ENCODE peak calls at places on chromosomes 13 and 19, in six cellular contexts. A is Peyer's patch, H is breast epithelium, R is aorta, F is IMR-90, E is GM23248. I is an unnamed sample. For H3K36me3, the result is how much of the 10 kb centered on the place peaks cover.

GRCh38 chr19:1445932-1446712 is 3.8 kb upstream of the APC2 start:
- DNase-seq in H (no peak), R (no peak), E (no peak), F (no peak), A (no peak), I (no peak)

GRCh38 chr19:37997911-37998344 is 90.9 kb downstream of the SIPA1L3 start:
- DNase-seq in H (no peak), R (no peak), A (no peak), F (peak), E (peak), I (peak)

GRCh38 chr19:45125975-45126493 is 33.1 kb downstream of the PPP1R37 start:
- DNase-seq in R (no peak), F (peak), H (peak), E (peak), A (peak), I (peak)

GRCh38 chr19:5071579-5071978 is 102.7 kb downstream of the KDM4B start:
- DNase-seq in H (no peak), E (no peak), F (no peak), R (no peak), A (no peak), I (no peak)

GRCh38 chr19:22523940-22524339 is 101.8 kb upstream of the ZNF98 start:
- DNase-seq in A (no peak), E (no peak), H (no peak), R (no peak), F (no peak), I (no peak)

GRCh38 chr19:39926170-39926755 is 8.2 kb downstream of the FCGBP start:
- DNase-seq in F (no peak), R (no peak), H (no peak), A (no peak), E (no peak), I (peak)

GRCh38 chr19:30669329-30670010 is 297.3 kb downstream of the ZNF536 start:
- DNase-seq in E (peak), R (peak), F (peak), A (peak), H (peak), I (no peak)

GRCh38 chr19:40962460-40962961 is 28.6 kb upstream of the CYP2B6 start:
- DNase-seq in H (no peak), E (peak), R (no peak), F (no peak), A (no peak), I (peak)

GRCh38 chr19:27774337-27774736 is 1438.6 kb downstream of the UQCRFS1 start:
- DNase-seq in R (no peak), F (no peak), H (no peak), E (peak), A (no peak), I (no peak)

GRCh38 chr13:75785130-75785529 is 149.0 kb downstream of the LMO7 start:
- DNase-seq in E (peak), H (no peak), A (no peak), F (peak), R (no peak), I (no peak)

GRCh38 chr13:68081051-68081450 is 850.9 kb upstream of the PCDH9 start:
- DNase-seq in H (no peak), R (no peak), E (no peak), A (no peak), F (no peak), I (no peak)

GRCh38 chr19:53597023-53597422 is 34.8 kb upstream of the DPRX start:
- DNase-seq in F (no peak), R (no peak), E (no peak), H (no peak), A (no peak), I (peak)

GRCh38 chr13:53778937-53779336 is 750.3 kb downstream of the OLFM4 start:
- DNase-seq in F (no peak), A (no peak), H (no peak), R (no peak), E (no peak), I (no peak)

GRCh38 chr13:20291037-20291436 is 58.9 kb upstream of the GJB6 start:
- DNase-seq in E (no peak), F (no peak), A (no peak), R (no peak), H (no peak), I (no peak)

GRCh38 chr13:96900992-96901391 is 93.3 kb downstream of the OXGR1 start:
- DNase-seq in F (no peak), H (no peak), A (no peak), R (no peak), E (no peak), I (no peak)

GRCh38 chr13:32824671-32825070 is 191.6 kb upstream of the KL start:
- DNase-seq in H (no peak), R (no peak), A (no peak), F (peak), E (peak), I (peak)

GRCh38 chr19:5936308-5936980 is 22.4 kb downstream of the CAPS start:
- DNase-seq in E (no peak), F (no peak), R (no peak), A (no peak), H (no peak), I (no peak)

GRCh38 chr19:56291857-56292256 is 19.3 kb downstream of the EDDM13 start:
- DNase-seq in F (no peak), A (no peak), R (no peak), H (no peak), E (no peak), I (no peak)

GRCh38 chr13:52925221-52925620 is 76.8 kb upstream of the PCDH8 start:
- DNase-seq in R (no peak), E (no peak), F (no peak), H (no peak), A (no peak), I (no peak)

GRCh38 chr19:55640043-55640576 is 692 bp upstream of the ZNF580 start:
- DNase-seq in R (peak), H (peak), F (peak), E (peak), A (peak), I (no peak)

GRCh38 chr13:71828564-71828963 is 38.4 kb downstream of the DACH1 start:
- DNase-seq in A (no peak), H (no peak), F (no peak), E (no peak), R (no peak), I (no peak)

GRCh38 chr19:43464089-43464775 is 1.2 kb downstream of the LYPD3 start:
- DNase-seq in E (peak), F (no peak), R (peak), A (peak), H (peak), I (no peak)

GRCh38 chr13:73933795-73934194 is 200.4 kb downstream of the KLF12 start:
- DNase-seq in H (no peak), R (no peak), E (no peak), A (no peak), F (no peak), I (no peak)

GRCh38 chr13:111043575-111043982 is 71.5 kb upstream of the ARHGEF7 start:
- DNase-seq in H (no peak), A (no peak), F (no peak), E (peak), R (peak), I (peak)

GRCh38 chr13:85261757-85262346 is 537.4 kb downstream of the SLITRK6 start:
- DNase-seq in F (peak), R (no peak), H (no peak), E (no peak), A (no peak), I (no peak)

GRCh38 chr13:94173312-94173854 is 306.1 kb downstream of the DCT start:
- DNase-seq in F (peak), E (peak), A (no peak), H (no peak), R (no peak), I (no peak)

GRCh38 chr13:80529734-80530133 is 188.8 kb upstream of the SPRY2 start:
- DNase-seq in H (no peak), E (no peak), R (no peak), A (no peak), F (no peak), I (no peak)

GRCh38 chr19:19278315-19278714 is 5.2 kb upstream of the TM6SF2 start:
- DNase-seq in F (no peak), E (no peak), R (no peak), A (no peak), H (no peak), I (no peak)

GRCh38 chr19:18173054-18173571 is 500 bp upstream of the IFI30 start:
- DNase-seq in A (peak), R (peak), F (no peak), E (peak), H (no peak), I (no peak)

GRCh38 chr19:18171605-18172327 is 1.8 kb upstream of the IFI30 start:
- DNase-seq in H (no peak), R (no peak), F (no peak), A (peak), E (no peak), I (no peak)

GRCh38 chr19:18172331-18173053 is 1.1 kb upstream of the IFI30 start:
- DNase-seq in A (no peak), H (no peak), E (no peak), R (no peak), F (no peak), I (no peak)

GRCh38 chr19:18168673-18169381 is 4.8 kb upstream of the IFI30 start:
- DNase-seq in R (no peak), A (no peak), F (no peak), H (no peak), E (no peak), I (no peak)

GRCh38 chr19:18170714-18171255 is 2.8 kb upstream of the IFI30 start:
- DNase-seq in F (no peak), A (peak), H (no peak), R (no peak), E (no peak), I (no peak)
- H3K36me3 ChIP-seq in F (under half), A (under half), H (under half), R (under half), E (under half), I (under half)

GRCh38 chr19:34766386-34766785 is 6.6 kb downstream of the ZNF599 start:
- DNase-seq in A (no peak), F (peak), E (peak), R (no peak), H (no peak), I (no peak)
- H3K36me3 ChIP-seq in A (half or more), F (half or more), E (half or more), R (under half), H (under half), I (under half)

GRCh38 chr13:45700971-45701900 is 884 bp upstream of the CBY2 start:
- DNase-seq in E (no peak), F (no peak), H (no peak), A (no peak), R (no peak), I (no peak)
- H3K36me3 ChIP-seq in E (under half), F (under half), H (under half), A (under half), R (under half), I (under half)

GRCh38 chr13:59687028-59687427 is 476.7 kb downstream of the DIAPH3 start:
- DNase-seq in E (no peak), H (no peak), R (no peak), A (no peak), F (no peak), I (no peak)
- H3K36me3 ChIP-seq in E (under half), H (under half), R (under half), A (under half), F (under half), I (under half)

GRCh38 chr19:15937771-15938170 is 3.4 kb upstream of the CYP4F11 start:
- DNase-seq in H (no peak), E (no peak), F (no peak), R (no peak), A (no peak), I (no peak)
- H3K36me3 ChIP-seq in H (under half), E (under half), F (under half), R (under half), A (under half), I (under half)

DNA sequence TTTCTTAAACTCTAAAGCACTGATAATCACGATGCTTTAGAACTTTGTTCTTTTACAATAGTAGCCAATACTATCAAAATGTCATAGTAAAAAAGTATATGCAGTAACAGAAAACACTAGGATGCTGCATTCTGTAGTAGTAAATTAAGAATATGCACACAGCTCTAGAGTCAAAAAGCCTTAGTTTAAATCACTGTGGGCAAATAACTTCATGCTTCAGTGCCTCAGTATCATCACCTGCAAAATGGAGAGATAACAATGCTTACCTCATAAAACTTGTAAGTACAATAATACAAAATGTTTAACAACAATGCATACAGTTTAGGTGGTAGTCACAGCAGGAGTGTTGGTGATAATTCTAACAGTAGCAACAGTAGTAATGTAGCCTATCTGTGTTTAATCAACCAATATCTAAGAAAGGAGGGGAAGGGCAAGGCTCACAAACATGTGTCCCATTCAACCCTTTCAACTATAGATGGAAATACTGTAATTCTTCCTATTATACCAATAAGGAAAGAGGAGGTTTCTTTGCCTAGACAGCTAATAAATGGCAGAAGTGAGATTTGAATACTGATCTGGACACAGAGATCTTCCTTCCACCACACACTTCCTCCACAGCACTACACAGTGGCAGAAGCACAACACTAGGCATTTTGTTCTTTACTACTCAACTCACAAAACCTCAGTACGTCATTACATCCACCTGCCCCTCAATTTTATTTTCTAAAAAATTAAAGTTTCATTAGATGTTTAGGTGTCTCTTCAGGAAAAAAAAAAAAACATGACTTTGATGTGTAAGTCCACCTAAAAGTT is 4.6 kb downstream of the RBM26 start:
- DNase-seq in A (no peak), F (no peak), H (no peak), R (no peak), E (no peak), I (no peak)
- H3K36me3 ChIP-seq in A (under half), F (under half), H (under half), R (under half), E (under half), I (half or more)

GRCh38 chr19:2536461-2536860 is 60.5 kb downstream of the GADD45B start:
- DNase-seq in H (no peak), F (no peak), R (peak), A (no peak), E (no peak), I (no peak)

GRCh38 chr19:2533686-2534085 is 57.8 kb downstream of the GADD45B start:
- DNase-seq in E (no peak), A (no peak), R (no peak), F (no peak), H (no peak), I (peak)

GRCh38 chr19:2534374-2535050 is 58.6 kb downstream of the GADD45B start:
- DNase-seq in F (no peak), R (no peak), A (no peak), E (no peak), H (no peak), I (no peak)

GRCh38 chr19:2532252-2533071 is 56.5 kb downstream of the GADD45B start:
- DNase-seq in H (no peak), F (peak), A (no peak), R (no peak), E (peak), I (no peak)

DNA sequence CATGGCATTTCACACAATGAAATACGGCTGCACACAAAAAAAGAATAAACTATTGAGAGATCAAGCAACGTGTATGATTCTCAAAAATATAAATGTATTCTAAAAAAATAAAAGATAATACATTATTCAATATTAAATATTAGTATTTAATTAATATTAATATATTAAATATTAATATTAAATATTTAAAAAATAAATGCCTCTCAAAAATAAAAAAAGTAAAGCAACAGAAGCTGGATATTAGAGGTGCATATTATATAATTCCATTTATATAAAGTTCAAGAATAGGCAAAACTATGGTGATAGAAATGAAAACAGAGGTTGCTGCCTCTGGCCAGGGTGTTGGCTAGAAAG is 57.1 kb downstream of the GADD45B start:
- DNase-seq in F (no peak), H (no peak), A (no peak), R (no peak), E (no peak), I (no peak)
- H3K36me3 ChIP-seq in F (under half), H (under half), A (under half), R (under half), E (under half), I (under half)

GRCh38 chr13:51451134-51451466 is 1.7 kb downstream of the INTS6 start:
- DNase-seq in R (no peak), H (no peak), E (no peak), A (no peak), F (no peak), I (no peak)

GRCh38 chr13:51451467-51452390 is 1.1 kb downstream of the INTS6 start:
- DNase-seq in H (peak), A (peak), E (peak), R (peak), F (peak), I (peak)

GRCh38 chr13:51453308-51453958 is 597 bp upstream of the INTS6 start:
- DNase-seq in E (peak), R (peak), F (no peak), A (peak), H (peak), I (peak)

GRCh38 chr13:51453959-51454703 is 1.3 kb upstream of the INTS6 start:
- DNase-seq in H (no peak), A (peak), R (peak), E (peak), F (peak), I (peak)

GRCh38 chr13:51452391-51453307 is at the start of gene INTS6:
- DNase-seq in E (peak), H (peak), R (peak), A (peak), F (peak), I (peak)
- H3K36me3 ChIP-seq in E (under half), H (under half), R (under half), A (under half), F (under half), I (under half)

I was measured in PC-9.